ENCODE peak calls at places on chromosomes 6 and 20, in eight cellular contexts. F is mesendoderm; E is activated naive CD4-positive, alpha-beta T cell treated with anti-CD3 and anti-CD28 coated beads, Interleukin-2, amount 10 ng/mL, durations not matched to agents 7 days and 5 days; H is ELF-1; A is erythroblast; B is heart left ventricle; T is HTR-8/SVneo; O is substantia nigra. D is an unnamed sample.

GRCh38 chr6:122620902-122621301 is 10.7 kb downstream of the PKIB start:
- DNase-seq in E (no peak), O (no peak), H (no peak), F (no peak), A (no peak), T (no peak), B (no peak), D (no peak)

GRCh38 chr20:59831901-59832240 is 101.6 kb downstream of the SYCP2 start:
- DNase-seq in A (no peak), E (no peak), F (no peak), T (no peak), O (no peak), B (no peak), H (no peak), D (no peak)

GRCh38 chr6:33000053-33000452 is 9.3 kb downstream of the HLA-DOA start:
- DNase-seq in O (no peak), A (peak; percentile 21), T (no peak), F (peak; percentile 92), B (no peak), E (peak; percentile 58), H (peak; percentile 72), D (peak; percentile 28)

GRCh38 chr6:21531393-21531792 is 62.2 kb upstream of the SOX4 start:
- DNase-seq in E (no peak), T (no peak), O (no peak), F (no peak), A (no peak), B (no peak), H (no peak), D (no peak)

GRCh38 chr6:117118490-117118889 is 146.9 kb upstream of the VGLL2 start:
- DNase-seq in E (no peak), T (no peak), H (no peak), F (no peak), A (no peak), B (no peak), O (no peak), D (no peak)

GRCh38 chr6:66418906-66419305 is 711.9 kb upstream of the EYS start:
- DNase-seq in E (no peak), F (no peak), T (no peak), O (no peak), A (no peak), B (no peak), H (no peak), D (no peak)

GRCh38 chr6:22826961-22827360 is 257.6 kb downstream of the HDGFL1 start:
- DNase-seq in O (no peak), H (no peak), F (no peak), E (no peak), A (no peak), T (no peak), B (no peak), D (no peak)

GRCh38 chr6:139296927-139297326 is 5.1 kb upstream of the TXLNB start:
- DNase-seq in F (no peak), A (no peak), B (no peak), H (no peak), E (no peak), T (no peak), O (no peak), D (peak; percentile 56)

GRCh38 chr6:2986722-2987196 is 12.9 kb upstream of the NQO2 start:
- DNase-seq in F (no peak), A (no peak), O (no peak), B (no peak), T (no peak), H (no peak), E (no peak), D (peak; percentile 38)

GRCh38 chr6:43780293-43780692 is 10.3 kb downstream of the VEGFA start:
- DNase-seq in H (no peak), O (no peak), B (no peak), E (no peak), T (no peak), A (no peak), F (no peak), D (no peak)

GRCh38 chr6:89952361-89952680 is 58.1 kb downstream of the GJA10 start:
- DNase-seq in H (no peak), T (no peak), E (no peak), B (no peak), F (no peak), O (no peak), A (no peak), D (no peak)

GRCh38 chr6:144351741-144352140 is 66.6 kb downstream of the UTRN start:
- DNase-seq in O (no peak), E (no peak), T (no peak), H (no peak), A (no peak), B (no peak), F (no peak), D (no peak)

GRCh38 chr6:67881706-67882065 is 753.4 kb upstream of the ADGRB3 start:
- DNase-seq in H (no peak), B (no peak), T (no peak), A (no peak), F (no peak), E (no peak), O (no peak), D (no peak)

GRCh38 chr6:106744781-106745180 is 115.4 kb downstream of the QRSL1 start:
- DNase-seq in E (no peak), O (no peak), T (no peak), A (no peak), H (no peak), F (no peak), B (no peak), D (no peak)

GRCh38 chr6:170260686-170261085 is 30.2 kb downstream of the DLL1 start:
- DNase-seq in F (no peak), O (no peak), T (no peak), A (no peak), E (no peak), H (no peak), B (no peak), D (no peak)

GRCh38 chr20:50395258-50395729 is 114.9 kb upstream of the PTPN1 start:
- DNase-seq in T (peak; percentile 42), B (peak; percentile 68), F (no peak), O (no peak), E (no peak), H (no peak), A (no peak), D (peak; percentile 13)

GRCh38 chr6:104940881-104941693 is 15.8 kb upstream of the LIN28B start:
- DNase-seq in E (peak; percentile 38), O (no peak), F (peak; percentile 89), T (peak; percentile 56), H (peak; percentile 88), A (peak; percentile 87), B (no peak), D (no peak)

GRCh38 chr6:143594647-143595046 is 83.1 kb upstream of the PHACTR2 start:
- DNase-seq in B (no peak), O (no peak), A (no peak), T (no peak), F (no peak), E (no peak), H (no peak), D (no peak)

GRCh38 chr6:71288228-71289038 is at the start of gene OGFRL1:
- DNase-seq in A (peak; percentile 83), F (peak; percentile 77), T (peak; percentile 74), O (peak; percentile 48), E (peak; percentile 81), B (peak; percentile 85), H (peak; percentile 67), D (peak; percentile 93)

GRCh38 chr6:125962900-125963497 is 6.4 kb downstream of the HINT3 start:
- DNase-seq in F (peak; percentile 55), B (no peak), H (no peak), A (no peak), T (no peak), O (no peak), E (no peak), D (no peak)

GRCh38 chr6:164079275-164079600 is 664.7 kb downstream of the QKI start:
- DNase-seq in E (no peak), O (no peak), B (no peak), A (no peak), F (no peak), H (no peak), T (no peak), D (no peak)

GRCh38 chr6:28944412-28945006 is 20.7 kb upstream of the TRIM27 start:
- DNase-seq in H (peak; percentile 88), E (peak; percentile 67), B (peak; percentile 39), T (no peak), A (peak; percentile 94), F (peak; percentile 80), O (no peak), D (peak; percentile 69)

D was measured in RCC 7860.